ENCODE peak calls at places on chromosomes 3 and 15, in five cellular contexts. S is HCT116, U is HepG2, J is SK-N-SH, C is GM12878. X is an unnamed sample.

GRCh38 chr3:84959470-84960380 is 936 bp downstream of the CADM2 start:
- DNase-seq in S (no peak), U (no peak), J (peak), C (no peak), X (no peak)

GRCh38 chr15:70047386-70048195 is 50.1 kb downstream of the TLE3 start:
- DNase-seq in S (no peak), U (no peak), J (no peak), C (no peak), X (no peak)

GRCh38 chr3:32098528-32098927 is 7.9 kb upstream of the GPD1L start:
- DNase-seq in S (no peak), U (no peak), J (no peak), C (no peak), X (no peak)

GRCh38 chr3:10010546-10011465 is 15.4 kb upstream of the FANCD2 start:
- DNase-seq in S (peak), U (peak), J (peak), C (peak), X (peak)

GRCh38 chr3:76998555-76998954 is 41.3 kb upstream of the ROBO2 start:
- DNase-seq in S (no peak), U (no peak), J (no peak), C (no peak), X (no peak)

GRCh38 chr3:117454236-117454635 is 744.7 kb downstream of the TUSC7 start:
- DNase-seq in S (no peak), U (no peak), J (no peak), C (no peak), X (no peak)

GRCh38 chr3:182527745-182528144 is 265.6 kb upstream of the ATP11B start:
- DNase-seq in S (no peak), U (peak), J (no peak), C (no peak), X (no peak)

GRCh38 chr3:185815391-185816282 is 9.2 kb downstream of the IGF2BP2 start:
- DNase-seq in S (no peak), U (no peak), J (no peak), C (no peak), X (no peak)

GRCh38 chr3:28077566-28077965 is 163.9 kb upstream of the CMC1 start:
- DNase-seq in S (peak), U (peak), J (no peak), C (no peak), X (no peak)

GRCh38 chr3:104908761-104909160 is 457.9 kb upstream of the ALCAM start:
- DNase-seq in S (no peak), U (no peak), J (no peak), C (no peak), X (no peak)

GRCh38 chr15:42046597-42046996 is 25.8 kb upstream of the PLA2G4E start:
- DNase-seq in S (no peak), U (peak), J (no peak), C (no peak), X (no peak)

GRCh38 chr15:53716909-53717878 is 42.3 kb downstream of the WDR72 start:
- DNase-seq in S (no peak), U (peak), J (no peak), C (no peak), X (no peak)

GRCh38 chr3:3801510-3801841 is 2.2 kb downstream of the LRRN1 start:
- DNase-seq in S (no peak), U (no peak), J (no peak), C (no peak), X (no peak)

GRCh38 chr3:29453278-29453961 is 172.5 kb downstream of the RBMS3 start:
- DNase-seq in S (no peak), U (no peak), J (peak), C (no peak), X (no peak)

GRCh38 chr3:96331341-96331740 is 483.1 kb upstream of the EPHA6 start:
- DNase-seq in S (no peak), U (no peak), J (no peak), C (no peak), X (no peak)

GRCh38 chr3:64408770-64409169 is 183.5 kb upstream of the PRICKLE2 start:
- DNase-seq in S (no peak), U (no peak), J (no peak), C (no peak), X (no peak)

GRCh38 chr3:66182228-66182627 is 38.6 kb upstream of the SLC25A26 start:
- DNase-seq in S (no peak), U (no peak), J (no peak), C (no peak), X (no peak)

GRCh38 chr3:74041068-74041675 is 416.4 kb upstream of the PDZRN3 start:
- DNase-seq in S (no peak), U (no peak), J (no peak), C (no peak), X (no peak)

GRCh38 chr15:84727429-84727828 is 11.5 kb upstream of the SEC11A start:
- DNase-seq in S (no peak), U (no peak), J (no peak), C (no peak), X (no peak)

GRCh38 chr3:107846282-107846852 is 244.5 kb downstream of the CD47 start:
- DNase-seq in S (peak), U (peak), J (no peak), C (no peak), X (peak)
- TF ChIP-seq ZBTB33 in S (no peak), U (no peak), J (no peak), C (no peak), X (no peak)

GRCh38 chr3:16058511-16058910 is 116.0 kb upstream of the GALNT15 start:
- DNase-seq in S (no peak), U (no peak), J (no peak), C (no peak), X (no peak)

GRCh38 chr3:16059081-16059537 is 115.4 kb upstream of the GALNT15 start:
- DNase-seq in S (no peak), U (no peak), J (no peak), C (no peak), X (no peak)

GRCh38 chr3:16055606-16056209 is 118.8 kb upstream of the GALNT15 start:
- DNase-seq in S (no peak), U (no peak), J (no peak), C (no peak), X (no peak)

GRCh38 chr3:16053794-16054193 is 120.7 kb upstream of the GALNT15 start:
- DNase-seq in S (no peak), U (no peak), J (no peak), C (no peak), X (no peak)

DNA sequence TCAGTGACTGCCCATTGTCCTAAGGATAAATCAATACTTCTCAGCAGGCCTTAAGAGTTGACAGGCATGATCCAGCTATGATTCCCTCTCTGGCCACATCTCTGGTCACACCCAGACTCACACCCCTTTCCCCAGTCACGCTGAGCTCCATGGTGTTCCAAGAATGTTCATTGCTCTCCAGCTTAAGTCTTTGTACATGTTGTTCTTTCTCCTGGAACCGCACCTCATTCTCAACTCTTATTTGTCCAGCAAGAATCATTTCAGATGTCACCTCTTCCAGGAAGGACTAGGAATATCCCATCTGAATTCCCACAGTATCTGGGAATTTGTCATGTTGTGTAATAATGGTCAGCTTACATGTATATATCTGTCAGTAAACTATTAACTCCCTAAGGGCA is 118.3 kb upstream of the GALNT15 start:
- DNase-seq in S (no peak), U (no peak), J (no peak), C (no peak), X (no peak)
- TF ChIP-seq ZBTB33 in S (no peak), U (no peak), J (no peak), C (no peak), X (no peak)

DNA sequence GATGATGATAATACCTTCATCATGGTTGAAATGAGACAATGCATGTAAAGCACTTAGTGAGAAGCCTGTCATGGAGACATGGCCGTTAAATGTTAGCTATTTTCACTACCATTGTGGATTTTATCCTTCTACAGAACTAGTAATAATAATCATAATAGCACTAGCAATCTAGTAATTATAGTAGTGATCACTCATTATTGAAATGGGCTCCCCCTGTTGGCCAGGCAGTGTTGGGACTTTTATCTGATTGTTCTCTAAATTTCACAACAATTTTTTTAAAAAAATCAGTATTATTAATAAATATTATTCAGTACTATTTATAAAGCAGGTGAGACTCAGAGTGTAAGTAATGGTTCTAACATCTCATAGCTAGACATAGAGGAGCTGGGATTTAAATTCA is 396.3 kb downstream of the IL5RA start:
- DNase-seq in S (no peak), U (no peak), J (no peak), C (no peak), X (no peak)
- TF ChIP-seq ZBTB33 in S (no peak), U (no peak), J (no peak), C (no peak), X (no peak)

GRCh38 chr15:60214201-60214600 is 183.6 kb downstream of the ANXA2 start:
- DNase-seq in S (no peak), U (no peak), J (no peak), C (no peak), X (no peak)

GRCh38 chr15:60208708-60209107 is 189.1 kb downstream of the ANXA2 start:
- DNase-seq in S (no peak), U (no peak), J (no peak), C (no peak), X (no peak)

GRCh38 chr15:60213377-60214010 is 184.3 kb downstream of the ANXA2 start:
- DNase-seq in S (no peak), U (no peak), J (no peak), C (no peak), X (no peak)

GRCh38 chr15:60215225-60215963 is 182.4 kb downstream of the ANXA2 start:
- DNase-seq in S (no peak), U (no peak), J (no peak), C (no peak), X (no peak)

GRCh38 chr15:60212536-60212935 is 185.2 kb downstream of the ANXA2 start:
- DNase-seq in S (no peak), U (peak), J (no peak), C (no peak), X (peak)
- TF ChIP-seq ZBTB33 in S (no peak), U (no peak), J (no peak), C (no peak), X (no peak)

DNA sequence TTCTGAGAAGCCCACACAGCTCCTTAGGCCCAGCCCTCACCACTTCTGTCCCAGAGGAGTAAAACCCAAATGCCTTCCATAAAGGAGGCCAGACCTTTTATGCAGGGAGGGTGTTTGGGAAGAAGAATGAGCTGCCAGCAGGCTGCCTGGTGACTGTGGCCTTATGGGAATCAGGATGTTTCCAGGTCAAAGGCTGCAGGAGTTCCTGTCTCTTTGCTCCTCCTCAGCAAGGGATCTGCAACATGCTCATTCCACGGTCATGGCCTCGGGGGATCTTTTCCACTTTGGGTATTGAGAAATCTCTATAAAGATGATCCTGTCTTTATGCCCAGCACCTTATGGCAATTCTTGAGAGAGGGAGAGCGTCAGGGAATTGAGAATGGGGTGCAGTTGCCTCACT is 25.2 kb upstream of the MAGEF1 start:
- DNase-seq in S (no peak), U (no peak), J (no peak), C (no peak), X (no peak)
- TF ChIP-seq ZBTB33 in S (no peak), U (no peak), J (no peak), C (no peak), X (no peak)

DNA sequence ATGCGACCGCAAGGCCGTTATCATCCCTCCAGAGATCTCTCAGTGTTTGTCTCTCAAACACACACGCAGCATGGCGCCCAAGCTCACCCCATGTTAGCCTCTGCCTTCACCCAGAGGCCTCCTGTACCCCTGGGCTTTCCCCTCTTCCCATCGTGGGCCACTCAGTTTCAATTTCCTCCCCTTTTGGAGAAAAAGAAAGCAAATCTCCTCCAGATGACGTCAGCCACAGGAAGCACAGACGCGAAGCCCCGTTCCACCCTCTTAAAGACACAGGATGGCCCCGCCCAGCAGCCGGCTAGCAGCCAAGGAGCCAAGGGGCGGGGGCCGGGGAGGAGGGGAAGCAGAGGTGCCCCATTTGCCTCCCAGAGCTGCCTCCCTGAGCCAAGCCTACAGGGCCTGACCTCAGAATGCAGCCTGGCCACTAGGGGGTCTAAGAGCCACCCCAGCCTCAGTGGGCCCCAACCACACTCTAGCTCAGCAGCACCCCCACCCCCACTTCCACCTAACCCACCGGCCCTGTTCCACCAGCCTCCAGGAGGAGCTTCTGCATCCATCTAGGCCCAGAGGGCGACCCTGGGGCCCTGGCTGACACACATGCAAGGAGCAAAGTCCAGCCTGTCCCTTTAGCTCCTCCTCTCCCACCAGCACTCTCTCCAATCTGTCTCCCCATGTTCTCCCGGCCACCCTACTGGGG is 26.5 kb downstream of the ATRIP start:
- DNase-seq in S (peak), U (peak), J (peak), C (peak), X (peak)
- TF ChIP-seq ZBTB33 in S (no peak), U (no peak), J (no peak), C (no peak), X (no peak)

DNA sequence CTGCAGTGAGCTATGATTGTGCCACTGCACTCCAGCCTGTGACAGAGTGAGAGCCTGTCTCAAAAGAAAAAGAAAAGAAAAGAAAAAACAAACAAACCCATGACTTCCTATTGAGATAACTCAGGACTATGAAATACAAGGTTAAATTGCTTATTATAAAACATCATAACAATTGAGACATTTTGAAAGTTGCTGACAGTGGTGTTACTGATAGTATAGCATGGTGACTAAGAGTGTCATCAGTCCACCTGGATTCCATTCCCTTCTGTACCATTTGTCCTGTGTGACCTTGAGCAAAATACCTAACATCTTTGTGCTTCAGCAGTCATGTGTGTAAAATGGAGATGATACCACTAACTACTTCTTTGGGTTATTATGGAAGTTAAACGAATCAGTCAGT is 49.1 kb downstream of the ARHGEF26 start:
- DNase-seq in S (no peak), U (peak), J (no peak), C (no peak), X (no peak)
- TF ChIP-seq ZBTB33 in S (no peak), U (no peak), J (no peak), C (no peak), X (no peak)